ENCODE peak calls at places on chromosomes 5 and 9, in five cellular contexts. R, K, F, L and Z are unnamed samples.

GRCh38 chr9:103734471-103734870 is 359.6 kb upstream of the SMC2 start:
- DNase-seq in R (no peak), K (no peak), F (no peak), L (no peak), Z (no peak)

GRCh38 chr5:27313549-27313948 is 275.2 kb upstream of the CDH9 start:
- DNase-seq in R (no peak), K (no peak), F (no peak), L (no peak), Z (no peak)

GRCh38 chr5:158273035-158273434 is 414.1 kb upstream of the CLINT1 start:
- DNase-seq in R (peak; percentile 14), K (no peak), F (no peak), L (peak; percentile 80), Z (no peak)

GRCh38 chr9:71793386-71794105 is 25.2 kb upstream of the CEMIP2 start:
- DNase-seq in R (peak; percentile 54), K (peak; percentile 90), F (peak; percentile 67), L (peak; percentile 82), Z (peak; percentile 85)

GRCh38 chr9:111305914-111306313 is 24.1 kb downstream of the OR2K2 start:
- DNase-seq in R (no peak), K (no peak), F (no peak), L (no peak), Z (no peak)

GRCh38 chr9:124251605-124252366 is 6.0 kb upstream of the NEK6 start:
- DNase-seq in R (no peak), K (peak; percentile 88), F (peak; percentile 63), L (no peak), Z (no peak)

GRCh38 chr9:89678394-89679005 is 73.7 kb downstream of the GADD45G start:
- DNase-seq in R (no peak), K (no peak), F (no peak), L (peak; percentile 34), Z (no peak)

GRCh38 chr9:80948876-80949275 is 740.5 kb downstream of the TLE1 start:
- DNase-seq in R (no peak), K (no peak), F (no peak), L (no peak), Z (peak; percentile 60)

GRCh38 chr9:111038336-111039202 is at the start of gene LPAR1:
- DNase-seq in R (peak; percentile 68), K (peak; percentile 32), F (peak; percentile 65), L (peak; percentile 89), Z (peak; percentile 77)

GRCh38 chr9:91421022-91421765 is 2.4 kb downstream of the NFIL3 start:
- DNase-seq in R (peak; percentile 60), K (no peak), F (no peak), L (peak; percentile 80), Z (peak; percentile 73)

GRCh38 chr5:172791726-172792445 is 20.9 kb upstream of the DUSP1 start:
- DNase-seq in R (no peak), K (no peak), F (no peak), L (no peak), Z (peak; percentile 1)

GRCh38 chr5:1172670-1173404 is 28.6 kb upstream of the SLC6A19 start:
- DNase-seq in R (no peak), K (no peak), F (no peak), L (no peak), Z (no peak)

GRCh38 chr5:6328173-6328572 is 50.2 kb downstream of the MED10 start:
- DNase-seq in R (peak; percentile 86), K (peak; percentile 22), F (peak; percentile 25), L (peak; percentile 85), Z (peak; percentile 67)

GRCh38 chr9:136525841-136526499 is 19.9 kb downstream of the NOTCH1 start:
- DNase-seq in R (no peak), K (no peak), F (peak; percentile 47), L (peak; percentile 79), Z (peak; percentile 82)

GRCh38 chr5:166267907-166268306 is 2023.5 kb upstream of the WWC1 start:
- DNase-seq in R (no peak), K (no peak), F (no peak), L (no peak), Z (no peak)

GRCh38 chr9:35140097-35140496 is 21.7 kb upstream of the UNC13B start:
- DNase-seq in R (no peak), K (no peak), F (no peak), L (no peak), Z (no peak)

GRCh38 chr9:115058175-115058574 is 59.8 kb downstream of the TNC start:
- DNase-seq in R (no peak), K (no peak), F (no peak), L (no peak), Z (no peak)

GRCh38 chr5:68436686-68437520 is 221.3 kb downstream of the PIK3R1 start:
- DNase-seq in R (no peak), K (no peak), F (no peak), L (no peak), Z (peak; percentile 57)

GRCh38 chr5:97534166-97534565 is 351.1 kb upstream of the RIOK2 start:
- DNase-seq in R (no peak), K (peak; percentile 42), F (peak; percentile 56), L (peak; percentile 53), Z (peak; percentile 81)

GRCh38 chr5:161093105-161093504 is 241.1 kb upstream of the ATP10B start:
- DNase-seq in R (no peak), K (no peak), F (no peak), L (peak; percentile 6), Z (no peak)

GRCh38 chr9:130938652-130939404 is at the start of gene FIBCD1:
- DNase-seq in R (peak; percentile 69), K (no peak), F (peak; percentile 73), L (peak; percentile 83), Z (peak; percentile 71)

GRCh38 chr5:848671-849111 is 2.1 kb downstream of the ZDHHC11 start:
- DNase-seq in R (peak; percentile 3), K (no peak), F (no peak), L (no peak), Z (no peak)

GRCh38 chr9:35488566-35489312 is 1.2 kb upstream of the RUSC2 start:
- DNase-seq in R (no peak), K (no peak), F (no peak), L (no peak), Z (no peak)

GRCh38 chr5:69265931-69266330 is 31.2 kb downstream of the CDK7 start:
- DNase-seq in R (peak; percentile 82), K (no peak), F (peak; percentile 43), L (peak; percentile 88), Z (peak; percentile 8)

GRCh38 chr9:100637787-100638186 is 59.9 kb downstream of the CAVIN4 start:
- DNase-seq in R (peak; percentile 88), K (no peak), F (peak; percentile 20), L (peak; percentile 74), Z (no peak)

GRCh38 chr5:159059722-159060121 is 40.0 kb downstream of the EBF1 start:
- DNase-seq in R (no peak), K (no peak), F (no peak), L (no peak), Z (no peak)

GRCh38 chr9:100216178-100216787 is 117.2 kb downstream of the INVS start:
- DNase-seq in R (peak; percentile 83), K (peak; percentile 35), F (peak; percentile 64), L (peak; percentile 71), Z (peak; percentile 35)

GRCh38 chr5:37111426-37112382 is 137.5 kb downstream of the CPLANE1 start:
- DNase-seq in R (no peak), K (no peak), F (no peak), L (no peak), Z (peak; percentile 43)

GRCh38 chr5:124748687-124749594 is 2.5 kb upstream of the ZNF608 start:
- DNase-seq in R (peak; percentile 65), K (peak; percentile 95), F (peak; percentile 90), L (peak; percentile 91), Z (peak; percentile 95)

GRCh38 chr5:131589510-131590348 is 45.3 kb downstream of the RAPGEF6 start:
- DNase-seq in R (peak; percentile 20), K (peak; percentile 49), F (peak; percentile 59), L (peak; percentile 73), Z (peak; percentile 73)

GRCh38 chr9:38621434-38622082 is 1.2 kb upstream of the ANKRD18A start:
- DNase-seq in R (peak; percentile 45), K (no peak), F (peak; percentile 53), L (peak; percentile 62), Z (peak; percentile 66)

GRCh38 chr5:44329716-44330115 is 59.5 kb downstream of the FGF10 start:
- DNase-seq in R (no peak), K (no peak), F (no peak), L (peak; percentile 69), Z (no peak)

GRCh38 chr9:23431459-23431858 is 394.6 kb downstream of the ELAVL2 start:
- DNase-seq in R (no peak), K (no peak), F (no peak), L (no peak), Z (no peak)

GRCh38 chr9:83154087-83154736 is 91.3 kb upstream of the RASEF start:
- DNase-seq in R (no peak), K (peak; percentile 70), F (no peak), L (no peak), Z (peak; percentile 76)

GRCh38 chr5:69048233-69048632 is 45.6 kb upstream of the SLC30A5 start:
- DNase-seq in R (no peak), K (no peak), F (peak; percentile 17), L (peak; percentile 11), Z (no peak)